ENCODE peak calls at places on chromosomes 16 and 17, in six cellular contexts. V is PC-3, C is neuronal stem cell, I is cardiac muscle cell, A is mesenchymal stem cell, O is fibroblast of lung. W is an unnamed sample.

GRCh38 chr16:77336637-77337036 is 98.2 kb downstream of the ADAMTS18 start:
- DNase-seq in V (no peak), C (peak; percentile 11), I (peak; percentile 6), A (no peak), O (no peak), W (peak; percentile 2)

GRCh38 chr17:64149196-64149595 is 19.3 kb upstream of the ERN1 start:
- DNase-seq in V (no peak), C (no peak), I (no peak), A (no peak), O (no peak), W (no peak)

GRCh38 chr17:74981979-74982662 is 5.3 kb upstream of the CDR2L start:
- DNase-seq in V (peak; percentile 81), C (peak; percentile 78), I (peak; percentile 59), A (peak; percentile 78), O (peak; percentile 50), W (peak; percentile 79)

GRCh38 chr17:35449371-35449931 is 885 bp upstream of the SLFN13 start:
- DNase-seq in V (no peak), C (peak; percentile 45), I (peak; percentile 20), A (peak; percentile 3), O (peak; percentile 38), W (peak; percentile 63)

GRCh38 chr17:40303009-40303657 is 5.8 kb upstream of the RARA start:
- DNase-seq in V (peak; percentile 65), C (no peak), I (peak; percentile 83), A (peak; percentile 83), O (peak; percentile 59), W (peak; percentile 81)

GRCh38 chr16:88442811-88443576 is 10.1 kb upstream of the ZFPM1 start:
- DNase-seq in V (peak; percentile 81), C (peak; percentile 75), I (peak; percentile 75), A (peak; percentile 68), O (peak; percentile 48), W (peak; percentile 82)

GRCh38 chr17:74840500-74840899 is 19.2 kb downstream of the GRIN2C start:
- DNase-seq in V (no peak), C (no peak), I (no peak), A (no peak), O (no peak), W (no peak)

GRCh38 chr17:19369846-19370492 is 7.4 kb upstream of the B9D1 start:
- DNase-seq in V (no peak), C (no peak), I (no peak), A (no peak), O (no peak), W (no peak)

GRCh38 chr16:67151431-67152097 is 766 bp upstream of the B3GNT9 start:
- DNase-seq in V (no peak), C (no peak), I (no peak), A (peak; percentile 24), O (no peak), W (peak; percentile 37)

GRCh38 chr17:80030730-80031410 is 4.8 kb downstream of the TBC1D16 start:
- DNase-seq in V (peak; percentile 90), C (no peak), I (no peak), A (no peak), O (no peak), W (no peak)

GRCh38 chr17:80029235-80029974 is 6.3 kb downstream of the TBC1D16 start:
- DNase-seq in V (peak; percentile 96), C (no peak), I (peak; percentile 89), A (peak; percentile 83), O (peak; percentile 72), W (peak; percentile 86)

GRCh38 chr17:80033840-80034239 is 1.8 kb downstream of the TBC1D16 start:
- DNase-seq in V (no peak), C (no peak), I (no peak), A (no peak), O (no peak), W (no peak)

GRCh38 chr17:80032614-80033171 is 3.0 kb downstream of the TBC1D16 start:
- DNase-seq in V (no peak), C (no peak), I (no peak), A (no peak), O (no peak), W (no peak)

GRCh38 chr17:80031691-80032480 is 3.8 kb downstream of the TBC1D16 start:
- DNase-seq in V (no peak), C (no peak), I (no peak), A (no peak), O (no peak), W (no peak)
- H3K27me3 ChIP-seq in V (no peaks in the 10 kb centered on the region), C (no peaks in the 10 kb centered on the region), I (no peaks in the 10 kb centered on the region), A (no peaks in the 10 kb centered on the region), O (no peaks in the 10 kb centered on the region), W (no peaks in the 10 kb centered on the region)

GRCh38 chr17:79065105-79065670 is 9.4 kb upstream of the ENGASE start:
- DNase-seq in V (peak; percentile 78), C (no peak), I (peak; percentile 54), A (peak; percentile 33), O (peak; percentile 8), W (peak; percentile 57)
- H3K27ac ChIP-seq in V (no peak overlapping the region), C (no peak overlapping the region), I (no peak overlapping the region), A (no peak overlapping the region), O (no peak overlapping the region), W (no peak overlapping the region)

GRCh38 chr17:31517524-31517923 is 126.0 kb downstream of the RAB11FIP4 start:
- DNase-seq in V (peak; percentile 3), C (no peak), I (no peak), A (no peak), O (no peak), W (no peak)
- H3K27me3 ChIP-seq in V (no peaks in the 10 kb centered on the region), C (no peaks in the 10 kb centered on the region), I (no peaks in the 10 kb centered on the region), A (peaks cover 19% of the 10 kb centered on the region), O (peaks cover 2% of the 10 kb centered on the region), W (no peaks in the 10 kb centered on the region)

DNA sequence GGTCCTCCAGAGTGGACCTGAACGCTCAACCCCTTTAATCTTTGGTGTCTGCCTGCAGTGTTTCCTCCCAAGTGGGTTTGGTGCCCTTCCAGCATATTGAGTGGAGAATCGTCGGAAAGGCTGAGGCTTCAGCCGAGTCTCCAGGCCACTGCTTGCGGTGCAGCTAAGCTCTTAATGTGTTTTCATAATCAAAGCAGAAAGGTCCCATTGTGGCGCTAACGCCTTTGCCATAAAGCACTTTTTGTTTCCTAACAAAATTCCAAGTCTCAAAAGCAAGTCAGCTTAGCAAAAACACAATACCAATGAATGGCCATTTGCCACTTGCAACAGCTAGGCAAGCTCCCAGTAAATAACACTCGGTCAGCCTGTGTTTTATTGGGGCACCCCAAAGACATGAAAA is 57.6 kb downstream of the KSR1 start:
- DNase-seq in V (no peak), C (no peak), I (no peak), A (no peak), O (no peak), W (no peak)
- H3K27ac ChIP-seq in V (no peak overlapping the region), C (no peak overlapping the region), I (no peak overlapping the region), A (no peak overlapping the region), O (no peak overlapping the region), W (no peak overlapping the region)

GRCh38 chr16:86509759-86510464 is 415 bp upstream of the FOXF1 start:
- DNase-seq in V (no peak), C (peak; percentile 54), I (peak; percentile 76), A (peak; percentile 97), O (peak; percentile 93), W (peak; percentile 75)

GRCh38 chr16:86508947-86509758 is 1.2 kb upstream of the FOXF1 start:
- DNase-seq in V (peak; percentile 35), C (peak; percentile 48), I (peak; percentile 77), A (peak; percentile 94), O (peak; percentile 87), W (peak; percentile 86)

GRCh38 chr16:86512301-86512859 is 2.1 kb downstream of the FOXF1 start:
- DNase-seq in V (no peak), C (peak; percentile 31), I (no peak), A (peak; percentile 54), O (peak; percentile 45), W (peak; percentile 45)

GRCh38 chr16:86511317-86512161 is 1.2 kb downstream of the FOXF1 start:
- DNase-seq in V (no peak), C (peak; percentile 17), I (no peak), A (peak; percentile 63), O (no peak), W (peak; percentile 39)

DNA sequence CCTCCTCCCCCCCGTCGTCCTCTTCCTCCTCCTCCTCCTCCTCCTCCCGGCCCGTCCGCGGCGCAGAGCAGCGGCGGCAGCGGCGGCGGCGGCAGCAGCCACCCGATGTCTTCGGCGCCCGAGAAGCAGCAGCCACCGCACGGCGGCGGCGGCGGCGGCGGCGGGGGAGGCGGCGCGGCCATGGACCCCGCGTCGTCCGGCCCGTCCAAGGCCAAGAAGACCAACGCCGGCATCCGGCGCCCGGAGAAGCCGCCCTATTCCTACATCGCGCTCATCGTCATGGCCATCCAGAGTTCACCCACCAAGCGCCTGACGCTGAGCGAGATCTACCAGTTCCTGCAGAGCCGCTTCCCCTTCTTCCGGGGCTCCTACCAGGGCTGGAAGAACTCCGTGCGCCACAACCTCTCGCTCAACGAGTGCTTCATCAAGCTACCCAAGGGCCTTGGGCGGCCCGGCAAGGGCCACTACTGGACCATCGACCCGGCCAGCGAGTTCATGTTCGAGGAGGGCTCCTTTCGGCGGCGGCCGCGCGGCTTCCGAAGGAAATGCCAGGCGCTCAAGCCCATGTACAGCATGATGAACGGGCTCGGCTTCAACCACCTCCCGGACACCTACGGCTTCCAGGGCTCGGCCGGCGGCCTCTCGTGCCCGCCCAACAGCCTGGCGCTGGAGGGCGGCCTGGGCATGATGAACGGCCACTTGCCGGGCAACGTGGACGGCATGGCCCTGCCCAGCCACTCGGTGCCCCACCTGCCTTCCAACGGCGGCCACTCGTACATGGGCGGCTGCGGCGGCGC is at the start of gene FOXF1:
- DNase-seq in V (no peak), C (peak; percentile 32), I (peak; percentile 61), A (peak; percentile 91), O (peak; percentile 81), W (peak; percentile 70)
- H3K27me3 ChIP-seq in V (peaks cover 72% of the 10 kb centered on the region), C (peaks cover 94% of the 10 kb centered on the region), I (peaks cover 100% of the 10 kb centered on the region), A (peaks cover 74% of the 10 kb centered on the region), O (no peaks in the 10 kb centered on the region), W (peaks cover 36% of the 10 kb centered on the region)

GRCh38 chr17:56781944-56782737 is 51.6 kb downstream of the C17orf67 start:
- DNase-seq in V (peak; percentile 20), C (no peak), I (no peak), A (no peak), O (no peak), W (no peak)

GRCh38 chr17:56777859-56778258 is 55.9 kb downstream of the C17orf67 start:
- DNase-seq in V (peak; percentile 41), C (no peak), I (no peak), A (peak; percentile 35), O (no peak), W (peak; percentile 85)

GRCh38 chr17:56779306-56779705 is 54.4 kb downstream of the C17orf67 start:
- DNase-seq in V (peak; percentile 23), C (no peak), I (no peak), A (no peak), O (no peak), W (peak; percentile 21)

GRCh38 chr17:56778898-56779297 is 54.8 kb downstream of the C17orf67 start:
- DNase-seq in V (no peak), C (no peak), I (no peak), A (no peak), O (no peak), W (no peak)

GRCh38 chr17:56779898-56780777 is 53.6 kb downstream of the C17orf67 start:
- DNase-seq in V (peak; percentile 95), C (peak; percentile 70), I (peak; percentile 75), A (peak; percentile 71), O (peak; percentile 57), W (peak; percentile 83)
- H3K27ac ChIP-seq in V (peak overlapping the region; percentile 37), C (no peak overlapping the region), I (no peak overlapping the region), A (no peak overlapping the region), O (no peak overlapping the region), W (no peak overlapping the region)

W was measured in GM23248.